ENCODE peak calls at places on chromosomes 4 and X, in ten cellular contexts. One of them, this sample, is unnamed.

GRCh38 chr4:148288448-148288847 is 153.8 kb downstream of the NR3C2 start:
- DNase-seq in HL-60: no peak
- DNase-seq in breast epithelium: no peak
- DNase-seq in sigmoid colon: no peak
- DNase-seq in astrocyte of the spinal cord: no peak
- DNase-seq in psoas muscle: no peak
- DNase-seq in WTC11: no peak
- DNase-seq in HFF-Myc: no peak
- DNase-seq in Calu3: no peak
- DNase-seq in CD4-positive, alpha-beta T cell: no peak
- DNase-seq in this sample: no peak

GRCh38 chrX:130575831-130576404 is 174.1 kb downstream of the RBMX2 start:
- DNase-seq in HL-60: peak
- DNase-seq in breast epithelium: no peak
- DNase-seq in sigmoid colon: no peak
- DNase-seq in astrocyte of the spinal cord: peak
- DNase-seq in psoas muscle: peak
- DNase-seq in WTC11: peak
- DNase-seq in HFF-Myc: no peak
- DNase-seq in Calu3: peak
- DNase-seq in CD4-positive, alpha-beta T cell: peak
- DNase-seq in this sample: peak

GRCh38 chr4:176492648-176493302 is 173.0 kb downstream of the SPCS3 start:
- DNase-seq in HL-60: no peak
- DNase-seq in breast epithelium: no peak
- DNase-seq in sigmoid colon: no peak
- DNase-seq in astrocyte of the spinal cord: no peak
- DNase-seq in psoas muscle: no peak
- DNase-seq in WTC11: no peak
- DNase-seq in HFF-Myc: no peak
- DNase-seq in Calu3: no peak
- DNase-seq in CD4-positive, alpha-beta T cell: no peak
- DNase-seq in this sample: no peak

GRCh38 chrX:65034641-65035450 is 58.6 kb upstream of the ZC4H2 start:
- DNase-seq in HL-60: peak
- DNase-seq in breast epithelium: peak
- DNase-seq in sigmoid colon: peak
- DNase-seq in astrocyte of the spinal cord: peak
- DNase-seq in psoas muscle: peak
- DNase-seq in WTC11: peak
- DNase-seq in HFF-Myc: no peak
- DNase-seq in Calu3: peak
- DNase-seq in CD4-positive, alpha-beta T cell: peak
- DNase-seq in this sample: peak

GRCh38 chrX:53184836-53185235 is 40.2 kb downstream of the KDM5C start:
- DNase-seq in HL-60: no peak
- DNase-seq in breast epithelium: no peak
- DNase-seq in sigmoid colon: no peak
- DNase-seq in astrocyte of the spinal cord: peak
- DNase-seq in psoas muscle: no peak
- DNase-seq in WTC11: no peak
- DNase-seq in HFF-Myc: no peak
- DNase-seq in Calu3: no peak
- DNase-seq in CD4-positive, alpha-beta T cell: no peak
- DNase-seq in this sample: no peak

GRCh38 chr4:168631241-168632151 is 134.6 kb downstream of the PALLD start:
- DNase-seq in HL-60: no peak
- DNase-seq in breast epithelium: peak
- DNase-seq in sigmoid colon: peak
- DNase-seq in astrocyte of the spinal cord: peak
- DNase-seq in psoas muscle: peak
- DNase-seq in WTC11: peak
- DNase-seq in HFF-Myc: no peak
- DNase-seq in Calu3: peak
- DNase-seq in CD4-positive, alpha-beta T cell: no peak
- DNase-seq in this sample: peak

GRCh38 chr4:46124773-46125172 is 919 bp upstream of the GABRG1 start:
- DNase-seq in HL-60: no peak
- DNase-seq in breast epithelium: no peak
- DNase-seq in sigmoid colon: no peak
- DNase-seq in astrocyte of the spinal cord: peak
- DNase-seq in psoas muscle: no peak
- DNase-seq in WTC11: peak
- DNase-seq in HFF-Myc: no peak
- DNase-seq in Calu3: no peak
- DNase-seq in CD4-positive, alpha-beta T cell: no peak
- DNase-seq in this sample: peak

GRCh38 chr4:151894246-151894645 is 133.4 kb upstream of the GATB start:
- DNase-seq in HL-60: no peak
- DNase-seq in breast epithelium: no peak
- DNase-seq in sigmoid colon: no peak
- DNase-seq in astrocyte of the spinal cord: no peak
- DNase-seq in psoas muscle: no peak
- DNase-seq in WTC11: no peak
- DNase-seq in HFF-Myc: no peak
- DNase-seq in Calu3: no peak
- DNase-seq in CD4-positive, alpha-beta T cell: no peak
- DNase-seq in this sample: no peak

GRCh38 chr4:152021788-152022438 is 261.1 kb upstream of the GATB start:
- DNase-seq in HL-60: no peak
- DNase-seq in breast epithelium: no peak
- DNase-seq in sigmoid colon: peak
- DNase-seq in astrocyte of the spinal cord: no peak
- DNase-seq in psoas muscle: no peak
- DNase-seq in WTC11: no peak
- DNase-seq in HFF-Myc: no peak
- DNase-seq in Calu3: no peak
- DNase-seq in CD4-positive, alpha-beta T cell: no peak
- DNase-seq in this sample: no peak

GRCh38 chrX:148811236-148811635 is 310.8 kb downstream of the AFF2 start:
- DNase-seq in HL-60: no peak
- DNase-seq in breast epithelium: no peak
- DNase-seq in sigmoid colon: no peak
- DNase-seq in astrocyte of the spinal cord: no peak
- DNase-seq in psoas muscle: no peak
- DNase-seq in WTC11: no peak
- DNase-seq in HFF-Myc: no peak
- DNase-seq in Calu3: no peak
- DNase-seq in CD4-positive, alpha-beta T cell: no peak
- DNase-seq in this sample: no peak

GRCh38 chrX:101708180-101708579 is 48.5 kb upstream of the ARMCX2 start:
- DNase-seq in HL-60: no peak
- DNase-seq in breast epithelium: no peak
- DNase-seq in sigmoid colon: no peak
- DNase-seq in astrocyte of the spinal cord: no peak
- DNase-seq in psoas muscle: no peak
- DNase-seq in WTC11: no peak
- DNase-seq in HFF-Myc: peak
- DNase-seq in Calu3: no peak
- DNase-seq in CD4-positive, alpha-beta T cell: no peak
- DNase-seq in this sample: no peak

GRCh38 chr4:27358269-27358668 is 497.6 kb downstream of the STIM2 start:
- DNase-seq in HL-60: no peak
- DNase-seq in breast epithelium: no peak
- DNase-seq in sigmoid colon: no peak
- DNase-seq in astrocyte of the spinal cord: no peak
- DNase-seq in psoas muscle: no peak
- DNase-seq in WTC11: no peak
- DNase-seq in HFF-Myc: no peak
- DNase-seq in Calu3: no peak
- DNase-seq in CD4-positive, alpha-beta T cell: no peak
- DNase-seq in this sample: no peak

DNA sequence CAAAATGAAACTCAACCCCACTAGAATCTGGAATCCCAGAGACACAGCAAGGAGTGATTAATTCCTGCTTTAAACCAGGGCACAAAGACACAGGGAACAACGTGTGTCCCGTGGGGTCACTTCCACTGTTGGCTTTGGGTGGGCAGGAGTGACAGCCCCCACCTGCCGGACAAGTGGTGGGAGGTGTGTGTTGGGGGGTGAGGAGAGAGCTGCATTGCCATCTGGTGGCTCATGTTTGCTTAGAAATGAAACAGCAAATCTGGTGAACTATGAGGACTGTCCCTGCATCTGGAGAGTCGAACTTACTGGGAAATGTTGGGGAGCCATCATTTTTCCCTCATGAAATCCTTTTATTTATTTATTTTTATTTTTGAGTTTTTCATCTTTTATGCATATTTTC is 75.9 kb upstream of the AFAP1 start:
- DNase-seq in HL-60: no peak
- DNase-seq in breast epithelium: no peak
- DNase-seq in sigmoid colon: no peak
- DNase-seq in astrocyte of the spinal cord: peak
- DNase-seq in psoas muscle: no peak
- DNase-seq in WTC11: no peak
- DNase-seq in HFF-Myc: no peak
- DNase-seq in Calu3: no peak
- DNase-seq in CD4-positive, alpha-beta T cell: no peak
- DNase-seq in this sample: no peak
- TF ChIP-seq CTCF in HL-60: no peak
- TF ChIP-seq CTCF in breast epithelium: no peak
- TF ChIP-seq CTCF in sigmoid colon: no peak
- TF ChIP-seq CTCF in astrocyte of the spinal cord: peak
- TF ChIP-seq CTCF in psoas muscle: no peak
- TF ChIP-seq CTCF in WTC11: no peak
- TF ChIP-seq CTCF in HFF-Myc: peak
- TF ChIP-seq CTCF in Calu3: no peak
- TF ChIP-seq CTCF in CD4-positive, alpha-beta T cell: no peak
- TF ChIP-seq CTCF in this sample: peak

GRCh38 chrX:37302569-37302968 is 46.6 kb upstream of the PRRG1 start:
- DNase-seq in HL-60: no peak
- DNase-seq in breast epithelium: no peak
- DNase-seq in sigmoid colon: no peak
- DNase-seq in astrocyte of the spinal cord: no peak
- DNase-seq in psoas muscle: no peak
- DNase-seq in WTC11: peak
- DNase-seq in HFF-Myc: no peak
- DNase-seq in Calu3: peak
- DNase-seq in CD4-positive, alpha-beta T cell: no peak
- DNase-seq in this sample: peak
- TF ChIP-seq CTCF in HL-60: no peak
- TF ChIP-seq CTCF in breast epithelium: no peak
- TF ChIP-seq CTCF in sigmoid colon: no peak
- TF ChIP-seq CTCF in astrocyte of the spinal cord: peak
- TF ChIP-seq CTCF in psoas muscle: peak
- TF ChIP-seq CTCF in WTC11: no peak
- TF ChIP-seq CTCF in HFF-Myc: no peak
- TF ChIP-seq CTCF in Calu3: no peak
- TF ChIP-seq CTCF in CD4-positive, alpha-beta T cell: no peak
- TF ChIP-seq CTCF in this sample: peak

DNA sequence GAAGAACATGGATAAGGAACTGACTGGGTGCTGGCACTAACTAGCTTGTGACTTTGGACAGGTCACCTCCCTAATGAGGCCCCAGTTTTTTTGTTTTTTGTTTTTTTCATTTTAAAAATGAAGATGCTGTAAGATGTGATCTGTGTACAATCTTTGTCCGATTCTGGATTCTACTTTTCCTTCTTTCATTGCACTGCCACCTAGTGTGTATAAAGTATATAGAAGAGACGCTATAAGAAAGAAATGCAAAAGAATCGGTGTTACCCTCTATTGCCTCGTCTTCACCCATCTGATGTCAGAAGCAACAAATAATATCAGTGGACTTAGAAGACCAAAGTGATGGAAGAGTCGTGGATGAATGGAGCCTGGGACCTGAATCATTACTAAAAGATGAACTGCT is 58.6 kb upstream of the P2RY10 start:
- DNase-seq in HL-60: peak
- DNase-seq in breast epithelium: no peak
- DNase-seq in sigmoid colon: no peak
- DNase-seq in astrocyte of the spinal cord: peak
- DNase-seq in psoas muscle: no peak
- DNase-seq in WTC11: no peak
- DNase-seq in HFF-Myc: no peak
- DNase-seq in Calu3: no peak
- DNase-seq in CD4-positive, alpha-beta T cell: no peak
- DNase-seq in this sample: no peak
- TF ChIP-seq CTCF in HL-60: no peak
- TF ChIP-seq CTCF in breast epithelium: no peak
- TF ChIP-seq CTCF in sigmoid colon: no peak
- TF ChIP-seq CTCF in astrocyte of the spinal cord: peak
- TF ChIP-seq CTCF in psoas muscle: peak
- TF ChIP-seq CTCF in WTC11: no peak
- TF ChIP-seq CTCF in HFF-Myc: no peak
- TF ChIP-seq CTCF in Calu3: no peak
- TF ChIP-seq CTCF in CD4-positive, alpha-beta T cell: peak
- TF ChIP-seq CTCF in this sample: peak

DNA sequence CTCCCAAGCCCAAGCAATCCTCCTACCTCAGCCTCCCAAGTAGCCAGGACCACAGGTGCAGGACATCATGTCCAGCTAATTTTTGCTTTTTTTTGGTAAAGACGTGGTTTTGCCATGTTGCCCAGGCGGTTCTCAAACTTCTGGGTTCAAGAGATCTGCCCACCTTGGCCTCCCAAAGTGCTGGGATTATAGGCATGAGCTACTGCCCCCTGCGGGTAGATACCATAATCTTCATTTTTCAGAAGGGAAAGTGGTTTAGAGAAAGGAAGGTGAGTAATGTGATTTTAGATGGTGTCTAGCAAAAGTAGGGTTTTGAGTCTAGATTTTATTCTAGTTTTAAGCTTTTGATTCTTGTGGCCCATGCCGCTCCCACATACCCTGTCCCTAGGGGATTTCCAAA is 205.3 kb upstream of the CLNK start:
- DNase-seq in HL-60: no peak
- DNase-seq in breast epithelium: no peak
- DNase-seq in sigmoid colon: no peak
- DNase-seq in astrocyte of the spinal cord: no peak
- DNase-seq in psoas muscle: no peak
- DNase-seq in WTC11: no peak
- DNase-seq in HFF-Myc: no peak
- DNase-seq in Calu3: no peak
- DNase-seq in CD4-positive, alpha-beta T cell: no peak
- DNase-seq in this sample: no peak
- TF ChIP-seq CTCF in HL-60: no peak
- TF ChIP-seq CTCF in breast epithelium: no peak
- TF ChIP-seq CTCF in sigmoid colon: no peak
- TF ChIP-seq CTCF in astrocyte of the spinal cord: no peak
- TF ChIP-seq CTCF in psoas muscle: no peak
- TF ChIP-seq CTCF in WTC11: no peak
- TF ChIP-seq CTCF in HFF-Myc: no peak
- TF ChIP-seq CTCF in Calu3: no peak
- TF ChIP-seq CTCF in CD4-positive, alpha-beta T cell: no peak
- TF ChIP-seq CTCF in this sample: peak

DNA sequence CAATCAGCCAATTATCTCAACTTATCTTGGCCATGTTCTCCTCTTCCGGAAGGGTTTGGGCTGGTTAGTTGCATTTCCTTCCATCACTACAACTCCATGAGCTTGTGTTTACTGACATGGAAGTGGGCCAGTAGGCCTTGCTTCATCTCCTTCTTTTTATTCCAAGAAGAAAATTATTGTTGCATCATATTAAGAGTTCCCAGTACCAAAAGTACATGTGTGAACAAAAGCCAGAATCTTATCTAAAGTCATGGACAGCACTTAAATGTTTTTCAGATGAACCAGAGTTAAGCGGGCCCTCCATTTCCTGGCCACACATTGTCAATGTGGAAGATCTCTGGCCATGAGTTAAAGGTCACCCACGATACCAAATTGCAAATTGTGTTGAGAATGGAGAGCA is 503.2 kb upstream of the SLIT2 start:
- DNase-seq in HL-60: no peak
- DNase-seq in breast epithelium: no peak
- DNase-seq in sigmoid colon: peak
- DNase-seq in astrocyte of the spinal cord: no peak
- DNase-seq in psoas muscle: peak
- DNase-seq in WTC11: no peak
- DNase-seq in HFF-Myc: peak
- DNase-seq in Calu3: no peak
- DNase-seq in CD4-positive, alpha-beta T cell: no peak
- DNase-seq in this sample: no peak
- TF ChIP-seq CTCF in HL-60: no peak
- TF ChIP-seq CTCF in breast epithelium: no peak
- TF ChIP-seq CTCF in sigmoid colon: no peak
- TF ChIP-seq CTCF in astrocyte of the spinal cord: no peak
- TF ChIP-seq CTCF in psoas muscle: no peak
- TF ChIP-seq CTCF in WTC11: no peak
- TF ChIP-seq CTCF in HFF-Myc: no peak
- TF ChIP-seq CTCF in Calu3: no peak
- TF ChIP-seq CTCF in CD4-positive, alpha-beta T cell: no peak
- TF ChIP-seq CTCF in this sample: no peak